ENCODE peak calls at places on chromosomes 12 and 14, in seven cellular contexts. P is RKO; I is GM20000; Y is T-helper 9 cell; N is choroid plexus epithelial cell; O is CD4-positive, CD25-positive, alpha-beta regulatory T cell; Q is stimulated activated CD4-positive, alpha-beta T cell treated with anti-CD3 and anti-CD28 coated beads, Interleukin-2, amount 100 ng/mL, for 48 hours. U is an unnamed sample.

GRCh38 chr12:549476-550082 is 89.8 kb downstream of the B4GALNT3 start:
- DNase-seq in O (no peak), Y (no peak), Q (no peak), N (no peak), I (no peak), P (no peak), U (no peak)

GRCh38 chr12:97016163-97016562 is 109.1 kb downstream of the NEDD1 start:
- DNase-seq in P (no peak), N (no peak), Y (no peak), Q (no peak), I (no peak), O (no peak), U (no peak)

GRCh38 chr12:113154351-113154973 is 4.9 kb downstream of the CFAP73 start:
- DNase-seq in Y (no peak), O (no peak), P (no peak), I (peak), Q (peak), N (peak), U (peak)

GRCh38 chr12:57231276-57232021 is 1.9 kb downstream of the SHMT2 start:
- DNase-seq in O (no peak), I (no peak), Q (no peak), Y (no peak), N (no peak), P (no peak), U (no peak)

GRCh38 chr12:47750229-47750798 is 8.4 kb downstream of the RAPGEF3 start:
- DNase-seq in Y (no peak), Q (no peak), O (no peak), I (no peak), P (no peak), N (no peak), U (no peak)

GRCh38 chr14:80621701-80622100 is 319.8 kb downstream of the CEP128 start:
- DNase-seq in I (peak), Y (no peak), P (peak), Q (no peak), N (peak), O (no peak), U (no peak)

GRCh38 chr14:102819790-102820330 is 42.6 kb downstream of the TRAF3 start:
- DNase-seq in I (no peak), Q (no peak), O (no peak), P (no peak), N (peak), Y (no peak), U (no peak)

GRCh38 chr12:101743242-101743641 is 4.0 kb upstream of the SYCP3 start:
- DNase-seq in N (no peak), I (no peak), Q (no peak), O (no peak), Y (no peak), P (no peak), U (no peak)

GRCh38 chr12:104494816-104495158 is 38.0 kb downstream of the CHST11 start:
- DNase-seq in P (no peak), N (peak), Q (no peak), O (peak), I (no peak), Y (no peak), U (no peak)